ENCODE peak calls at places on chromosome 3, in six cellular contexts. A, P, C, W, O and N are unnamed samples.

GRCh38 chr3:144301863-144302262 is 330.2 kb downstream of the DIPK2A start:
- DNase-seq in A (no peak), P (no peak), C (no peak), W (no peak), O (no peak), N (no peak)

GRCh38 chr3:27669505-27670085 is 52.5 kb downstream of the EOMES start:
- DNase-seq in A (no peak), P (no peak), C (no peak), W (no peak), O (no peak), N (no peak)

GRCh38 chr3:67940200-67940952 is 286.0 kb upstream of the SUCLG2 start:
- DNase-seq in A (no peak), P (no peak), C (no peak), W (no peak), O (no peak), N (no peak)

GRCh38 chr3:168817177-168817576 is 721.5 kb upstream of the GOLIM4 start:
- DNase-seq in A (no peak), P (no peak), C (no peak), W (no peak), O (no peak), N (no peak)

GRCh38 chr3:59406943-59407342 is 357.1 kb upstream of the CFAP20DC start:
- DNase-seq in A (no peak), P (no peak), C (no peak), W (no peak), O (no peak), N (no peak)

GRCh38 chr3:54067060-54067459 is 55.3 kb upstream of the CACNA2D3 start:
- DNase-seq in A (no peak), P (no peak), C (no peak), W (no peak), O (no peak), N (no peak)

GRCh38 chr3:175399156-175399840 is 540.2 kb downstream of the NAALADL2 start:
- DNase-seq in A (no peak), P (no peak), C (no peak), W (no peak), O (no peak), N (no peak)

GRCh38 chr3:49647741-49648140 is 26.4 kb upstream of the APEH start:
- DNase-seq in A (no peak), P (no peak), C (no peak), W (no peak), O (no peak), N (no peak)

GRCh38 chr3:114687157-114687556 is 393.3 kb downstream of the TIGIT start:
- DNase-seq in A (no peak), P (no peak), C (no peak), W (no peak), O (no peak), N (no peak)

GRCh38 chr3:188927971-188928370 is 243.8 kb upstream of the TPRG1 start:
- DNase-seq in A (no peak), P (no peak), C (no peak), W (no peak), O (no peak), N (no peak)

GRCh38 chr3:47954562-47954961 is 61.7 kb downstream of the MAP4 start:
- DNase-seq in A (no peak), P (no peak), C (no peak), W (no peak), O (no peak), N (no peak)

GRCh38 chr3:30368978-30369377 is 237.4 kb upstream of the TGFBR2 start:
- DNase-seq in A (peak), P (no peak), C (no peak), W (no peak), O (no peak), N (no peak)

DNA sequence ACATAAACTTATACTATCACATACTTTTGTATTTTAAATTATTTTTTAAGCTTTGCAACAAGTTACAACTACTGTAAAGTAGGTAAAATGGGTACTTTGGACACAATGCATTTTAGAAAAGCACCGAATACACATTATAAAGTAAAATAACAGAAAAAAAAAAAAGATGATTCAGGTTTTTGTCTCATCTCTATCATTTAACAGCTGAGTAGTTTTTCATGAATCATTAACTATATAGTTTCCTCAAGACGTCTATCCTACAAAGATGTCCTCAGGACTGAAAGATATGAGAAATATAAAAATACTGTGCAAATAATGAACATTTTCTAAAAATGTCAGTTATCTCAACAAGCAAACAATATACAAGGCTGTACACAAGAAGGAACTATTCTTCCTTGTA is 46.9 kb downstream of the ANKRD28 start:
- DNase-seq in A (no peak), P (no peak), C (no peak), W (no peak), O (no peak), N (no peak)
- TF ChIP-seq CTCF in A (no peak), P (no peak), C (no peak), W (no peak), O (no peak), N (no peak)

DNA sequence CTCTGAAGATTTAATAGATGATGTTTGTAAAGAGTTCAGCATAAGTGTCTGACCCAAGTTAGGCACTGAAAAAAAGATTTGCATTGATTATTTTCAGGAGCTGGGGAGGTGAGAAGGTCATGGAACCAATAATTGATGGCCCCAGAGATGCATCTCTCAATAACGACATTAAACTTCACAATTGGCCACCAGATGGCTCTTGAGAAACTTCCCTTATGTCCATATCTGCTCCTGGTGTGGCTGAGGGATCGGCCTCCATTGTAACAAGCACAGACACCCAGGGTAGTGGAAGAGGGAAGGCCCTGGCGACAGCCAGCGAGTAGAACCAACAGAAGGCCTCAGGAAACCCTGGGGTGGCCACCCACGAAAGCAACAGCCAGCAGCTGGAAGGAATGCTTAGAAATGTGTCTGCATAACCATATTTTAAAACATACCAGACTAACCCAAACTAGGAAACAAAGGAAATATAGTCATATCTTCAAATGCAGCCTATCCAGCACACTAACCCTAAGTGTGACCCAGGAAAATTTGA is 536.7 kb downstream of the SOX2 start:
- DNase-seq in A (no peak), P (no peak), C (no peak), W (no peak), O (peak), N (no peak)
- TF ChIP-seq CTCF in A (no peak), P (no peak), C (no peak), W (no peak), O (peak), N (peak)

GRCh38 chr3:125045965-125046364 is 9.8 kb downstream of the HEG1 start:
- DNase-seq in A (peak), P (no peak), C (no peak), W (no peak), O (no peak), N (no peak)
- TF ChIP-seq CTCF in A (peak), P (no peak), C (no peak), W (no peak), O (no peak), N (no peak)

GRCh38 chr3:42751609-42752008 is 21.4 kb downstream of the CCDC13 start:
- DNase-seq in A (no peak), P (no peak), C (peak), W (no peak), O (no peak), N (no peak)

GRCh38 chr3:42752961-42753360 is 20.1 kb downstream of the CCDC13 start:
- DNase-seq in A (no peak), P (no peak), C (no peak), W (no peak), O (no peak), N (no peak)

GRCh38 chr3:42752441-42752840 is 20.6 kb downstream of the CCDC13 start:
- DNase-seq in A (no peak), P (no peak), C (no peak), W (no peak), O (no peak), N (no peak)

GRCh38 chr3:42755681-42756578 is 17.1 kb downstream of the CCDC13 start:
- DNase-seq in A (peak), P (no peak), C (peak), W (no peak), O (no peak), N (no peak)

GRCh38 chr3:42753757-42754156 is 19.3 kb downstream of the CCDC13 start:
- DNase-seq in A (no peak), P (no peak), C (peak), W (no peak), O (no peak), N (peak)
- TF ChIP-seq CTCF in A (no peak), P (no peak), C (no peak), W (no peak), O (no peak), N (no peak)